ENCODE peak calls at places on chromosomes 1 and 21, in six cellular contexts. W, J, V, K, Y and D are unnamed samples.

GRCh38 chr1:154962238-154962678 is 676 bp upstream of the PYGO2 start:
- DNase-seq in W (peak), V (no peak), Y (peak), K (no peak), J (peak), D (no peak)

GRCh38 chr1:42723511-42723910 is 16.5 kb downstream of the CLDN19 start:
- DNase-seq in V (no peak), W (no peak), J (no peak), K (no peak), Y (no peak), D (no peak)

GRCh38 chr21:37372127-37372731 is 5.7 kb downstream of the DYRK1A start:
- DNase-seq in Y (no peak), V (no peak), J (no peak), K (no peak), W (no peak), D (no peak)

GRCh38 chr1:188669715-188670114 is 1807.9 kb downstream of the BRINP3 start:
- DNase-seq in K (no peak), Y (no peak), J (no peak), W (peak), V (no peak), D (no peak)

GRCh38 chr1:24316659-24317058 is 2.5 kb upstream of the GRHL3 start:
- DNase-seq in J (no peak), Y (no peak), W (no peak), K (no peak), V (no peak), D (no peak)

GRCh38 chr1:58979085-58979484 is 195.2 kb upstream of the JUN start:
- DNase-seq in Y (no peak), W (peak), V (no peak), K (no peak), J (no peak), D (peak)

GRCh38 chr1:210764536-210764935 is 369.4 kb downstream of the KCNH1 start:
- DNase-seq in V (no peak), K (no peak), J (no peak), W (no peak), Y (no peak), D (no peak)

GRCh38 chr1:55781944-55782482 is 566.8 kb upstream of the USP24 start:
- DNase-seq in Y (peak), W (peak), K (no peak), V (no peak), J (no peak), D (peak)

GRCh38 chr1:119116725-119117124 is 23.7 kb downstream of the WARS2 start:
- DNase-seq in W (peak), Y (peak), K (no peak), J (no peak), V (no peak), D (no peak)

GRCh38 chr1:52346653-52347052 is 19.4 kb downstream of the CC2D1B start:
- DNase-seq in K (no peak), W (no peak), V (no peak), Y (no peak), J (no peak), D (no peak)

GRCh38 chr21:16509466-16509865 is 779.7 kb downstream of the USP25 start:
- DNase-seq in W (peak), J (no peak), V (no peak), Y (no peak), K (no peak), D (peak)

GRCh38 chr1:203379831-203380230 is 28.9 kb upstream of the FMOD start:
- DNase-seq in V (no peak), J (no peak), Y (no peak), K (no peak), W (peak), D (no peak)

GRCh38 chr21:45041984-45042663 is 32.3 kb upstream of the ADARB1 start:
- DNase-seq in K (no peak), W (no peak), J (no peak), Y (no peak), V (no peak), D (no peak)

GRCh38 chr21:32800056-32800455 is 28.5 kb upstream of the PAXBP1 start:
- DNase-seq in J (no peak), V (no peak), K (no peak), Y (no peak), W (peak), D (no peak)

GRCh38 chr1:32969556-32969955 is 4.9 kb upstream of the RNF19B start:
- DNase-seq in Y (no peak), V (no peak), W (peak), K (no peak), J (no peak), D (no peak)

GRCh38 chr1:9824702-9825089 is 931 bp upstream of the CLSTN1 start:
- DNase-seq in J (no peak), W (no peak), V (no peak), Y (no peak), K (no peak), D (no peak)

DNA sequence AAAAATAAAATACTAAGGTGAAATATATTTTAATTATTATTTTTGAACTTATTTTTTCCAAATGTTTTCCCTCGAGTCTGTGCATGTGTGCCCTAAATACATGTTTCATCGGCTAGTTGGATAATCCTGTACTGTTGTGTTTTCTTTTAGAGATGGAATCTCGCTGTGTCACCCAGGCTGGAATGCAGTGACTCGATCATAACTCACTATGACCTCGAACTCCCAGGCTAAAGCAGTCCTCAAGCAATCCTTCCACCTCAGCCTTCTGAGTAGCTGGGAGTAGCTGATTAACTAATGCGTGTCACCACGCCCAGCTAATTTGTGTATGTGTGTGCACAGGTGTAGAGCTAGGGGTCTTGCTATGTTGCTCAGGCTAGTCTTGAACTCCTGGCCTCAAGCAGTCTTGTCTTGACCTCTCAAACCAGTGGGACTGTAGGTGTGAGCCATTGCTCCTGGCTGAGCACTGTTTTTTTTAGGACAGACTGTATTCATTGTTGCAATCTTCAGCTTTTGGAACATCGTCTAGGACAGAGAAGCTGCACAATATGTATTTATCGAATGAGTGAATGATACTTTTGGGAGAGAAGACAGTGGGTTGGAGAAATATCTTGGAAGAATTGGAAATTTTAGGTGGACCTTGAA is 4.8 kb upstream of the TMCO1 start:
- DNase-seq in W (peak), Y (no peak), V (no peak), K (no peak), J (no peak), D (peak)
- H3K4me3 ChIP-seq in W (no peak), Y (no peak), V (no peak), K (no peak), J (no peak), D (no peak)

DNA sequence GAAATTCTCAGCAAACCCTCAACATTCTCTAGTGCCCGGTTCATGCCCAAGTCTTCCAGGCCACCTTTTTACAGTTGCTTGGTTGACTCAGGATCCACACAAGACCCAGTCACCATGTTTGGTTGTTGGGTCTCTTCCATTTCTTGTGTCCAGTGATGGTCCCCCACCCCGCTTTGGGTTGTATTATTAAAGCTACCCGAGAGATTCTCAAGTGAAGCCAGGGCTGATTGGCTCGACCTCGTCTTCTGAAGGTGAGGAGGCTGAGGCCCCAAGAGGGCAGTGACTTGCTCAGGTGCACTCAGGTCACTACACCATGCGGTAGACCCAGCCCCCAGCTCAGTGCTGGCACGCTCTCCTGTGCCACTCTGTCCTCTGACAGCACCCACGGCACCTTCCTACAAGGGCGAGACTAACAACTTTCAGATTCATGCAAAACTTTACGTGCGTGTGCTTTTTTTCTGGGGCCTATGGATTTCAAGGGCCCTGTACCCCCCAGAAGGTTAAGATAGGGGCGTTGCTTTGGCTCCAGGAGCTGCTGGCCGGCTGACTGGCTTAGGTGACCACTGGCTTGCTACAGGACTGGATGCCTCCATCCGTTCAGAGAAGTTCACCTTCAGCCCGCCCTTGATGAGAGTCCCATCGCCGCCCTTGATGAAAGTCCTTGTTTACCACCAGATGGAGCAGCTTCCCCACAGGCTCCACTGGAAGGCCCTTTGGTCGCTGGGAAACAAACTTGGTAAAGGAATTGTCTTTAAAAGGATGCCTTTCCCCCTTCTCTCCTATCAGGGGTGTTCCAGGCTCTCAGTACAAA is 50.4 kb downstream of the CAPN9 start:
- DNase-seq in Y (peak), W (peak), K (peak), J (no peak), V (peak), D (peak)
- TF ChIP-seq CTCF in Y (peak), W (peak), K (peak), J (peak), V (peak), D (peak)

GRCh38 chr1:246724001-246724724 is at the start of gene SCCPDH:
- DNase-seq in K (peak), Y (peak), J (peak), W (peak), V (peak), D (peak)

GRCh38 chr1:246726881-246727280 is 2.7 kb downstream of the SCCPDH start:
- DNase-seq in Y (no peak), K (no peak), V (no peak), W (no peak), J (no peak), D (no peak)

GRCh38 chr1:246726255-246726679 is 2.1 kb downstream of the SCCPDH start:
- DNase-seq in J (no peak), Y (no peak), K (no peak), W (no peak), V (no peak), D (no peak)

GRCh38 chr1:246724725-246725095 is 501 bp downstream of the SCCPDH start:
- DNase-seq in Y (peak), K (no peak), V (no peak), J (no peak), W (peak), D (no peak)

DNA sequence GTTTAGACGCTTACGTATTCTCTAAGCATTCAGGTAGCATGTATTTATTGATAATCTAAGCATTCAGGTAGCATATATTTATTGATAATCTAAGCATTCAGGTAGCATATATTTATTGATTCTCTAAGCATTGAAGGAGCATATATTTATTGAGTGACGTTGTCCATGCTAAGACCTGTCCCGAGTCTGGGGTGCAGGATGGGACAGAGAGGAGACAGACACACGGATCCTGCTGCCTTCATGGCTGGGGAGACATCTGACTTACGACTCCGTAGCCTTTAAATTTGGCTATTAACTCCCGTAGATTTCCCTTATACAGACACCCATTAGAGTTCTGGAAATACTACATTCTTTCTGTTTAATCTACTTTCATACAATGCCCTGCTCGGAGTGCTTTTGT is 982 bp downstream of the SCCPDH start:
- DNase-seq in Y (no peak), J (no peak), K (no peak), V (no peak), W (no peak), D (no peak)
- H3K4me3 ChIP-seq in Y (peak), J (peak), K (no peak), V (peak), W (peak), D (peak)

GRCh38 chr1:22142315-22143064 is 407 bp downstream of the WNT4 start:
- DNase-seq in V (no peak), W (peak), Y (peak), J (no peak), K (no peak), D (no peak)

GRCh38 chr1:22141948-22142314 is 966 bp downstream of the WNT4 start:
- DNase-seq in J (no peak), V (no peak), Y (no peak), W (no peak), K (no peak), D (no peak)

GRCh38 chr1:22143586-22144033 is 713 bp upstream of the WNT4 start:
- DNase-seq in J (no peak), W (no peak), V (no peak), K (no peak), Y (no peak), D (no peak)

GRCh38 chr1:22141493-22141892 is 1.4 kb downstream of the WNT4 start:
- DNase-seq in W (no peak), J (no peak), K (no peak), V (no peak), Y (no peak), D (no peak)

DNA sequence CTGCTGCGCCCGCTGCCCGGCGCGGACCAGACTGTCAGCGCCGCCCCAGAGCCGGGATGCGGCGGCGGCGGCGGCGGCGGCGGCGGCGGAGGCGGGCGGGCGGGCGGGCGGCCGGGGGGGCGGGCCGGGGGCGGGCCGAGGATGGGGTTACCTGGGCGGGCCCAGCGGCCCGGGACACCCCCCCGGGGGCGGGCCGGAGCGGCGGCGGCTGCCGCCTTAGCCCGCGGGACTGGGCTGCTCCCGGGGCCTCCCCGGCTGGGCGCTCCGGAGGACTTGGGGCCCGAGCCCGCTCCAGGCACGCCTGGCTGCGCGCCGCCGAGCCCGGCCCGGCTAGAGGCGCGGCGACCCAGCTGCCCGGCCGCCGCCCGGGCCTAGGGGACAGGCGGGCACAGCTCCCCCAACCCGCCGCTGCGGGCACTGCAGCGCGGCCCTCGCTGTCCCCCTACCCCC is at the start of gene WNT4:
- DNase-seq in J (peak), W (no peak), V (no peak), K (no peak), Y (no peak), D (no peak)
- TF ChIP-seq CTCF in J (no peak), W (no peak), V (peak), K (no peak), Y (no peak), D (no peak)

DNA sequence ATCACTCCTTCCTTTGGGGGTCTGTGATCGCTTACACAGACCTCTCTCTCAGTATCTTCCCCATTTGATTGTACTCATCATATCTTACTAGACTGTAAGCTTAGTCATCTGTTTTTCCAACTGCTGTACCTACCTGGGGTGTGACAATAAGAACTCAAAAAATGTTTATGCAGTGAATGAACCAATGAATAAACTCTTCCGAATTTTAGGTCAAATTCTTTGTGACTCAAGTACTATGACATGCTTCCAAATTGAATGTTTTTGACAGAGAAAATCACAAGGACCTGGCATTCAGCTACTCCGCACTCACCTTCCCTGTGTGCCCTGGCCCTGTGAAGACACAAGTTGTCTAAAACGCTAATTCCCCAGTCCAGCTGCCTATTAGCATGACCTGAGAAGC is 42.1 kb downstream of the TMCO4 start:
- DNase-seq in Y (no peak), K (no peak), J (peak), V (no peak), W (peak), D (no peak)
- H3K4me3 ChIP-seq in Y (no peak), K (no peak), J (no peak), V (no peak), W (no peak), D (no peak)

DNA sequence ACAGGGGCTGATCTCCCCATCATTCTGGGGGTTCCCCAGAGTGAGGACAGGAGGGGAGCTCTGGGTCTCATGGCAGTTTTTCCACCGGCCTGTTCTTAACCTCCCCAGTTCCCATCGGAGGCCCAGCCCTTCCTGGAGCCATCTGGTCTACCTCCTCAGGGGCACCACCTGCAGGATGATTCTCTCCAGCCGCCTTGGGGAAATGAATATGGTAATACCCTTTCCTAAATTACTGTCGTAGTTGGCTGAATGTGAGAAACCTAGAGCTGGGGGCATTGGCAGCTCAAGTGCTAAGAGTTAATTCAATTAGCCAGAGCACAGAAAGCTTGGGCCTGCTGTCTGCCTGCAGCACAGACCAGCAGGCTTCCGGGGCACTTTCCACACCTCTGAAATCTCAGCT is 64.9 kb downstream of the TAS1R2 start:
- DNase-seq in K (no peak), W (no peak), V (no peak), Y (no peak), J (no peak), D (no peak)
- TF ChIP-seq CTCF in K (no peak), W (no peak), V (no peak), Y (no peak), J (no peak), D (no peak)

GRCh38 chr1:29643281-29643680 is 407.0 kb downstream of the PTPRU start:
- DNase-seq in Y (no peak), J (no peak), V (no peak), K (peak), W (no peak), D (no peak)

GRCh38 chr1:29643838-29644440 is 407.6 kb downstream of the PTPRU start:
- DNase-seq in Y (no peak), K (peak), W (no peak), J (no peak), V (no peak), D (no peak)

GRCh38 chr1:29645586-29645985 is 409.3 kb downstream of the PTPRU start:
- DNase-seq in V (no peak), W (no peak), Y (peak), J (no peak), K (no peak), D (no peak)

GRCh38 chr1:29646161-29646775 is 409.9 kb downstream of the PTPRU start:
- DNase-seq in V (no peak), J (no peak), K (no peak), W (no peak), Y (peak), D (no peak)

GRCh38 chr1:29644812-29645211 is 408.5 kb downstream of the PTPRU start:
- DNase-seq in J (no peak), V (no peak), Y (no peak), W (no peak), K (no peak), D (no peak)
- H3K4me3 ChIP-seq in J (no peak), V (no peak), Y (no peak), W (no peak), K (no peak), D (no peak)

GRCh38 chr1:21508580-21509350 is 458 bp upstream of the ALPL start:
- DNase-seq in K (peak), Y (peak), V (peak), J (peak), W (peak), D (no peak)

GRCh38 chr1:21509351-21510112 is at the start of gene ALPL:
- DNase-seq in W (no peak), J (peak), Y (no peak), V (no peak), K (no peak), D (no peak)

GRCh38 chr1:21511579-21512522 is 2.6 kb downstream of the ALPL start:
- DNase-seq in V (peak), K (peak), Y (no peak), J (peak), W (peak), D (no peak)

GRCh38 chr1:21510885-21511578 is 1.8 kb downstream of the ALPL start:
- DNase-seq in Y (no peak), K (no peak), V (no peak), J (no peak), W (peak), D (no peak)

GRCh38 chr1:21510113-21510493 is 880 bp downstream of the ALPL start:
- DNase-seq in K (no peak), Y (no peak), W (no peak), V (no peak), J (no peak), D (no peak)
- TF ChIP-seq CTCF in K (no peak), Y (no peak), W (no peak), V (no peak), J (no peak), D (no peak)